ENCODE peak calls at places on chromosomes 7 and 10, in ten cellular contexts. T is esophagus muscularis mucosa; U is activated T-cell treated with anti-CD3 and anti-CD28 coated beads, Interleukin-2, amount 50 U/mL, for 72 hours; I is mucosa of descending colon; C is activated CD8-positive, alpha-beta memory T cell treated with anti-CD3 and anti-CD28 coated beads, Interleukin-2, amount 50 U/mL, for 4 hours; S is mammary epithelial cell; D is left cardiac atrium; B is kidney epithelial cell; K is stimulated activated CD4-positive, alpha-beta T cell treated with anti-CD3 and anti-CD28 coated beads, Interleukin-4, amount 100 ng/mL, for 4 hours; F is activated CD4-positive, alpha-beta T cell treated with anti-CD3 and anti-CD28 coated beads for 48 hours. O is an unnamed sample.

GRCh38 chr7:121945066-121945848 is 72.3 kb downstream of the PTPRZ1 start:
- DNase-seq in T (no peak), U (no peak), I (no peak), C (no peak), S (peak), D (no peak), B (no peak), K (no peak), F (no peak), O (no peak)

GRCh38 chr7:136117539-136117938 is 140.4 kb upstream of the MTPN start:
- DNase-seq in T (no peak), U (no peak), I (no peak), C (no peak), S (no peak), D (no peak), B (no peak), K (no peak), F (no peak), O (no peak)

GRCh38 chr7:98300595-98301372 is 19.3 kb downstream of the BRI3 start:
- DNase-seq in T (no peak), U (no peak), I (no peak), C (no peak), S (no peak), D (no peak), B (no peak), K (no peak), F (no peak), O (peak)

GRCh38 chr10:28769147-28769604 is 91.9 kb downstream of the BAMBI start:
- DNase-seq in T (no peak), U (no peak), I (no peak), C (no peak), S (no peak), D (no peak), B (peak), K (no peak), F (no peak), O (no peak)

GRCh38 chr10:20855398-20856038 is 41.6 kb downstream of the NEBL start:
- DNase-seq in T (no peak), U (no peak), I (no peak), C (no peak), S (no peak), D (no peak), B (no peak), K (no peak), F (no peak), O (no peak)

GRCh38 chr10:117609095-117609821 is 66.7 kb downstream of the EMX2 start:
- DNase-seq in T (no peak), U (no peak), I (no peak), C (no peak), S (peak), D (peak), B (peak), K (no peak), F (no peak), O (no peak)

GRCh38 chr10:132520147-132520811 is 17.3 kb upstream of the INPP5A start:
- DNase-seq in T (no peak), U (no peak), I (peak), C (no peak), S (no peak), D (peak), B (no peak), K (no peak), F (no peak), O (peak)

GRCh38 chr10:132675031-132675740 is 110.8 kb downstream of the NKX6-2 start:
- DNase-seq in T (no peak), U (no peak), I (no peak), C (peak), S (no peak), D (peak), B (no peak), K (no peak), F (no peak), O (peak)

GRCh38 chr7:46145412-46145811 is 224.3 kb upstream of the IGFBP3 start:
- DNase-seq in T (no peak), U (no peak), I (no peak), C (no peak), S (peak), D (peak), B (peak), K (no peak), F (no peak), O (no peak)

GRCh38 chr7:134520130-134520529 is 7.2 kb upstream of the AKR1B10 start:
- DNase-seq in T (no peak), U (no peak), I (no peak), C (no peak), S (no peak), D (no peak), B (no peak), K (no peak), F (no peak), O (no peak)

GRCh38 chr7:17367502-17367901 is 69.0 kb downstream of the AHR start:
- DNase-seq in T (no peak), U (no peak), I (no peak), C (no peak), S (no peak), D (no peak), B (no peak), K (no peak), F (no peak), O (no peak)

GRCh38 chr10:103722632-103723031 is 132.7 kb downstream of the SH3PXD2A start:
- DNase-seq in T (no peak), U (no peak), I (no peak), C (no peak), S (no peak), D (no peak), B (no peak), K (no peak), F (no peak), O (no peak)

GRCh38 chr10:10917031-10917430 is 100.6 kb upstream of the CELF2 start:
- DNase-seq in T (no peak), U (no peak), I (no peak), C (no peak), S (no peak), D (no peak), B (no peak), K (no peak), F (no peak), O (no peak)

GRCh38 chr7:99116151-99116550 is 27.8 kb downstream of the SMURF1 start:
- DNase-seq in T (no peak), U (no peak), I (no peak), C (no peak), S (no peak), D (no peak), B (no peak), K (no peak), F (no peak), O (no peak)

GRCh38 chr10:92938846-92939245 is 90.5 kb downstream of the EXOC6 start:
- DNase-seq in T (no peak), U (no peak), I (no peak), C (no peak), S (no peak), D (no peak), B (no peak), K (no peak), F (no peak), O (no peak)

GRCh38 chr10:34180749-34181148 is 634.3 kb downstream of the PARD3 start:
- DNase-seq in T (no peak), U (no peak), I (no peak), C (no peak), S (no peak), D (no peak), B (no peak), K (no peak), F (no peak), O (no peak)

GRCh38 chr7:24905996-24906770 is 73.8 kb downstream of the OSBPL3 start:
- DNase-seq in T (no peak), U (no peak), I (no peak), C (no peak), S (peak), D (no peak), B (peak), K (no peak), F (peak), O (no peak)

GRCh38 chr10:16856092-16856491 is 38.9 kb upstream of the RSU1 start:
- DNase-seq in T (no peak), U (no peak), I (no peak), C (no peak), S (peak), D (no peak), B (no peak), K (no peak), F (no peak), O (no peak)

GRCh38 chr10:48464871-48465736 is 139.8 kb downstream of the ARHGAP22 start:
- DNase-seq in T (no peak), U (no peak), I (no peak), C (no peak), S (peak), D (peak), B (no peak), K (no peak), F (no peak), O (peak)

GRCh38 chr10:124875596-124875995 is 66.3 kb upstream of the ZRANB1 start:
- DNase-seq in T (no peak), U (no peak), I (no peak), C (no peak), S (peak), D (no peak), B (no peak), K (no peak), F (no peak), O (no peak)

GRCh38 chr7:155951554-155952158 is 139.4 kb upstream of the SHH start:
- DNase-seq in T (peak), U (no peak), I (no peak), C (no peak), S (peak), D (no peak), B (peak), K (no peak), F (peak), O (peak)

GRCh38 chr10:6025683-6026225 is 36.4 kb downstream of the IL2RA start:
- DNase-seq in T (peak), U (no peak), I (no peak), C (no peak), S (no peak), D (no peak), B (no peak), K (no peak), F (no peak), O (no peak)

GRCh38 chr7:94578615-94579014 is 69.0 kb downstream of the CASD1 start:
- DNase-seq in T (no peak), U (no peak), I (no peak), C (no peak), S (peak), D (no peak), B (peak), K (no peak), F (no peak), O (no peak)

GRCh38 chr7:2011266-2012043 is 221.3 kb downstream of the MAD1L1 start:
- DNase-seq in T (no peak), U (no peak), I (peak), C (peak), S (no peak), D (peak), B (no peak), K (no peak), F (no peak), O (no peak)

GRCh38 chr7:17991866-17992648 is 35.6 kb downstream of the PRPS1L1 start:
- DNase-seq in T (no peak), U (peak), I (no peak), C (no peak), S (no peak), D (no peak), B (no peak), K (no peak), F (peak), O (no peak)

GRCh38 chr7:131072505-131073091 is 255.1 kb upstream of the MKLN1 start:
- DNase-seq in T (no peak), U (no peak), I (no peak), C (no peak), S (peak), D (peak), B (no peak), K (no peak), F (no peak), O (no peak)

GRCh38 chr10:34641913-34642558 is 173.1 kb downstream of the PARD3 start:
- DNase-seq in T (no peak), U (no peak), I (no peak), C (no peak), S (no peak), D (no peak), B (no peak), K (no peak), F (no peak), O (no peak)

GRCh38 chr7:134819401-134819800 is 40.0 kb downstream of the CALD1 start:
- DNase-seq in T (no peak), U (no peak), I (no peak), C (no peak), S (no peak), D (no peak), B (no peak), K (no peak), F (no peak), O (no peak)

GRCh38 chr7:36838616-36839015 is 114.3 kb upstream of the AOAH start:
- DNase-seq in T (no peak), U (no peak), I (no peak), C (no peak), S (no peak), D (no peak), B (no peak), K (no peak), F (no peak), O (no peak)

GRCh38 chr7:121960678-121961461 is 87.9 kb downstream of the PTPRZ1 start:
- DNase-seq in T (no peak), U (no peak), I (no peak), C (no peak), S (peak), D (no peak), B (peak), K (no peak), F (no peak), O (no peak)

GRCh38 chr7:711967-712600 is 14.4 kb upstream of the DNAAF5 start:
- DNase-seq in T (no peak), U (peak), I (no peak), C (peak), S (no peak), D (no peak), B (no peak), K (peak), F (no peak), O (no peak)

GRCh38 chr7:93147358-93147757 is 827 bp downstream of the SAMD9L start:
- DNase-seq in T (no peak), U (peak), I (no peak), C (peak), S (peak), D (peak), B (no peak), K (peak), F (peak), O (no peak)

GRCh38 chr7:116924741-116925140 is 28.6 kb upstream of the ST7 start:
- DNase-seq in T (no peak), U (no peak), I (no peak), C (no peak), S (peak), D (no peak), B (no peak), K (no peak), F (no peak), O (no peak)